ENCODE peak calls at places on chromosomes 7 and 10, in five cellular contexts. X, G, I, V and F are unnamed samples. For H3K4me1, the result is how much of the 10 kb centered on the place peaks cover.

GRCh38 chr10:27601519-27601918 is 97.4 kb downstream of the RAB18 start:
- DNase-seq in X (no peak), G (no peak), I (no peak), V (peak), F (no peak)

GRCh38 chr10:14712991-14713422 is 61.7 kb downstream of the FAM107B start:
- DNase-seq in X (peak), G (no peak), I (no peak), V (no peak), F (no peak)

GRCh38 chr10:11866199-11866925 is 43.2 kb downstream of the PROSER2 start:
- DNase-seq in X (no peak), G (no peak), I (no peak), V (no peak), F (no peak)

GRCh38 chr10:128932071-128932820 is 534.8 kb upstream of the MGMT start:
- DNase-seq in X (no peak), G (no peak), I (no peak), V (no peak), F (no peak)

GRCh38 chr10:30736685-30737232 is 107.2 kb upstream of the LYZL2 start:
- DNase-seq in X (peak), G (peak), I (no peak), V (peak), F (no peak)

GRCh38 chr10:95793401-95794045 is 37.6 kb downstream of the ENTPD1 start:
- DNase-seq in X (no peak), G (no peak), I (no peak), V (no peak), F (no peak)

GRCh38 chr7:37489703-37490102 is 41.0 kb upstream of the ELMO1 start:
- DNase-seq in X (no peak), G (no peak), I (no peak), V (no peak), F (no peak)

GRCh38 chr7:82382276-82382675 is 61.3 kb downstream of the CACNA2D1 start:
- DNase-seq in X (no peak), G (no peak), I (no peak), V (no peak), F (no peak)

GRCh38 chr7:151012921-151013347 is 11.4 kb downstream of the ATG9B start:
- DNase-seq in X (peak), G (peak), I (no peak), V (peak), F (no peak)

GRCh38 chr10:2925631-2926030 is 141.7 kb upstream of the PFKP start:
- DNase-seq in X (no peak), G (peak), I (no peak), V (no peak), F (no peak)

GRCh38 chr10:78655941-78656340 is 412.8 kb upstream of the ZMIZ1 start:
- DNase-seq in X (no peak), G (no peak), I (no peak), V (peak), F (no peak)

GRCh38 chr10:79406683-79407396 is 38.6 kb downstream of the ZCCHC24 start:
- DNase-seq in X (no peak), G (no peak), I (no peak), V (no peak), F (no peak)

GRCh38 chr10:131847241-131847783 is 53.5 kb upstream of the PPP2R2D start:
- DNase-seq in X (no peak), G (no peak), I (no peak), V (no peak), F (no peak)

GRCh38 chr10:116974442-116975005 is 30.5 kb downstream of the SHTN1 start:
- DNase-seq in X (peak), G (peak), I (no peak), V (peak), F (no peak)

GRCh38 chr10:31728698-31729224 is 199.9 kb downstream of the ARHGAP12 start:
- DNase-seq in X (no peak), G (no peak), I (no peak), V (no peak), F (no peak)

GRCh38 chr10:131083915-131084790 is 227.4 kb downstream of the TCERG1L start:
- DNase-seq in X (no peak), G (no peak), I (no peak), V (no peak), F (no peak)

GRCh38 chr7:123727071-123727837 is 21.5 kb downstream of the WASL start:
- DNase-seq in X (peak), G (peak), I (no peak), V (peak), F (no peak)

GRCh38 chr10:99681553-99681952 is 22.2 kb downstream of the ENTPD7 start:
- DNase-seq in X (no peak), G (peak), I (no peak), V (peak), F (no peak)

GRCh38 chr7:1592299-1592842 is 22.5 kb upstream of the PSMG3 start:
- DNase-seq in X (no peak), G (no peak), I (no peak), V (no peak), F (no peak)

GRCh38 chr7:8261711-8262695 is at the start of gene ICA1:
- DNase-seq in X (peak), G (peak), I (no peak), V (peak), F (no peak)

GRCh38 chr10:3783721-3784432 is 1.1 kb downstream of the KLF6 start:
- DNase-seq in X (peak), G (peak), I (no peak), V (peak), F (no peak)

GRCh38 chr7:18792866-18793595 is 297.5 kb downstream of the HDAC9 start:
- DNase-seq in X (no peak), G (no peak), I (no peak), V (no peak), F (no peak)

GRCh38 chr7:7516156-7516555 is 19.5 kb downstream of the COL28A1 start:
- DNase-seq in X (no peak), G (no peak), I (no peak), V (no peak), F (no peak)

GRCh38 chr10:35492387-35493195 is 112.5 kb upstream of the GJD4 start:
- DNase-seq in X (no peak), G (peak), I (no peak), V (no peak), F (no peak)

GRCh38 chr7:147413243-147413642 is 1177.3 kb upstream of the C7orf33 start:
- DNase-seq in X (no peak), G (peak), I (no peak), V (no peak), F (no peak)

GRCh38 chr10:21100190-21100589 is 203.1 kb upstream of the NEBL start:
- DNase-seq in X (no peak), G (no peak), I (no peak), V (no peak), F (no peak)

GRCh38 chr10:77240042-77240619 is 397.5 kb downstream of the KCNMA1 start:
- DNase-seq in X (no peak), G (peak), I (no peak), V (no peak), F (no peak)

GRCh38 chr7:114414151-114415053 is at the start of gene FOXP2:
- DNase-seq in X (peak), G (no peak), I (no peak), V (peak), F (no peak)

GRCh38 chr10:34295142-34295548 is 520.0 kb downstream of the PARD3 start:
- DNase-seq in X (no peak), G (peak), I (no peak), V (no peak), F (no peak)

GRCh38 chr10:91051834-91052233 is 130.9 kb upstream of the ANKRD1 start:
- DNase-seq in X (no peak), G (no peak), I (no peak), V (peak), F (no peak)

GRCh38 chr7:7861211-7861633 is 107.4 kb upstream of the GLCCI1 start:
- DNase-seq in X (peak), G (peak), I (no peak), V (peak), F (no peak)

GRCh38 chr10:47406870-47407648 is 23.0 kb upstream of the ZNF488 start:
- DNase-seq in X (peak), G (peak), I (no peak), V (peak), F (peak)

GRCh38 chr7:143393267-143394041 is 12.3 kb downstream of the ZYX start:
- DNase-seq in X (no peak), G (no peak), I (no peak), V (no peak), F (no peak)

GRCh38 chr10:114266521-114266920 is 27.5 kb downstream of the VWA2 start:
- DNase-seq in X (no peak), G (peak), I (no peak), V (peak), F (no peak)

GRCh38 chr10:79176949-79177602 is 108.3 kb downstream of the ZMIZ1 start:
- DNase-seq in X (no peak), G (no peak), I (no peak), V (peak), F (no peak)

GRCh38 chr10:94214497-94214896 is 148.2 kb downstream of the NOC3L start:
- DNase-seq in X (no peak), G (no peak), I (no peak), V (no peak), F (no peak)

GRCh38 chr7:116148108-116148507 is 62.2 kb upstream of the TES start:
- DNase-seq in X (no peak), G (no peak), I (no peak), V (no peak), F (no peak)
- H3K4me1 ChIP-seq in X (under half), G (under half), I (under half), V (under half), F (under half)

DNA sequence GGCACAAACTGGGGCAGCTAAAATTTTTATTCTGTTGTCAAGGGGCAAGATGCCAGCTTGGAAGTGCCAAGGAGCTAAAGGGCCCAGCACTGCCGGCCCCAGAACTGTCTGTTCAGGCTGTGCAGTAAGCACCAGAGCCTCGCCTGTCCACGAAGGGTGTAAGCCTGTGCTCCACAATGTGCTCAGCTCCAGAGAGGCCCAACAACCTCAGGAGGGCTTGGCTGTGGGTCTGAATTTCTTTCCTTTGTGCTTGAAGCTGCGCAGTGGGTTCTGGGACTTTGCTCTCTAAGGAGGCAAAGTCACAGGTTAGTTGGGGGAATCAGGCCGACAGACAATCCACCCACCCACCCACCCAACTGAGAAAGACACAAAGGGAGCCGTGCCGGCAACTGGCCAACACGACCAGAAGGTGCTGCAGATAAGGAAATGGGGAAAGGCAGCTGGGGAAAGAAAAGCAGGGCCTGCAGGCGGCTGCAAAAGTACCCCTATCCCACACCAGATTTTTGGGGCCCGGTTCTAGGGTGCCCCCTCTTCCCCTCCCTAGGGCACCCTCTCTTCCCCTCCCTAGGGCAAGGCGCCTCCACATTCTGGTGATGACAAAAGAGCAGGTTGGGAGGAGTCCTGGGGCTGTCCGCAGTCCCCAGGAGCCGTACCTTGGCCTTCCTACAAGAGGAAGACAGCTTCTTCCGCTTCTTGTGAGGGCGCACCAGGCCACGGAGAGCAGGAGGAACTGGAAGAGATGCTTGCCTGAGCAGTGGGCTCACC is 7.7 kb downstream of the DDX56 start:
- DNase-seq in X (no peak), G (no peak), I (no peak), V (no peak), F (no peak)
- H3K4me1 ChIP-seq in X (under half), G (under half), I (under half), V (under half), F (under half)

DNA sequence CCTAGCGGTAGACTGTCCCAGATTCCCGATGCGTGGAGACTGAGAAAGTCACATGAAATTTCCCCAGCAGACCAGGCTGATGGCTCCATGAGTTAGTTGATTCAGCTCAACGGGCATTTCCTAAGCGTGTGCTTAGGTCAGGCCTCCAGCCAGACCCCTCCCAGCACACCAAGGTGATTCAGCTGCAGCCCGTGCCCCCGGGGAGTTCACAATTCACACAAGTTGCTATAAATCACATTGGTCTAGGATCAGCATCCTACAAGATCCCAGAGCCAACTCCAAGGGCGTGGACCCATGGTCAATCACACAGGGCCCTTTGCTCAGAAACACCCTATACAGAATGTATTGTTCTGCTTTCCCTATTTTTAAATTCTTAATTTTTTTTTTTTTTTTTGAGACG is 17.1 kb downstream of the CHST15 start:
- DNase-seq in X (no peak), G (no peak), I (no peak), V (no peak), F (no peak)
- H3K4me1 ChIP-seq in X (under half), G (under half), I (under half), V (under half), F (under half)

DNA sequence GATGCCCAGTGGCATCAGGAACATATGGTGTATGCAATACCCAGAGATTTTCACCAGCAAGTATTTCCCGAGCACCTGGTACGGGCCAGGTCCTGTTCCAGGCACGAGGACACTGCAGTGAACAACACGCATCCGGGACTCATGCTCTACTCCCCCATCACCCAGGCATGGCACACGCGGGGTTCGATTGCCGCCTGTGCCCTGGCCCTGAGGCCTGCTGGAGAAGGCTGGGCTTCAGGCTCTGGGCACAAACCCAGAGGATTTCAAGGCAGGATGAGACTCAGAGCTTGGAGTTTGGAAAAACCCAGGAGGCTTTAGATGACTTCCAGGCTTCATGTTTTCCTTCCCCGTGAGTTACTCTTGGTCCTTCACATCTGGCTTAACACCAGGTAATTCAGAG is 143.5 kb downstream of the NEURL1 start:
- DNase-seq in X (no peak), G (no peak), I (no peak), V (peak), F (no peak)
- H3K4me1 ChIP-seq in X (under half), G (under half), I (under half), V (half or more), F (half or more)

GRCh38 chr7:141317033-141317585 is 234.1 kb upstream of the AGK start:
- DNase-seq in X (no peak), G (no peak), I (no peak), V (no peak), F (no peak)
- H3K4me1 ChIP-seq in X (under half), G (under half), I (under half), V (under half), F (under half)